ENCODE peak calls at places on chromosomes 11 and 22, in four cellular contexts. Z, K, X and B are unnamed samples.

GRCh38 chr11:65967329-65967934 is 5.9 kb downstream of the SART1 start:
- DNase-seq in Z (no peak), K (no peak), X (no peak), B (no peak)

GRCh38 chr11:93020248-93021088 is 51.0 kb downstream of the MTNR1B start:
- DNase-seq in Z (no peak), K (no peak), X (peak; percentile 98), B (no peak)

GRCh38 chr11:9982796-9983579 is 311.0 kb downstream of the SBF2 start:
- DNase-seq in Z (no peak), K (no peak), X (peak; percentile 43), B (no peak)

GRCh38 chr11:64633555-64634159 is 42.6 kb downstream of the SLC22A12 start:
- DNase-seq in Z (peak; percentile 48), K (no peak), X (no peak), B (no peak)

GRCh38 chr22:20088263-20088648 is 8.2 kb downstream of the DGCR8 start:
- DNase-seq in Z (no peak), K (no peak), X (no peak), B (no peak)

GRCh38 chr11:126122863-126123262 is 60.2 kb upstream of the CDON start:
- DNase-seq in Z (no peak), K (no peak), X (no peak), B (no peak)

GRCh38 chr11:92340839-92341238 is 116.2 kb downstream of the FAT3 start:
- DNase-seq in Z (no peak), K (no peak), X (peak; percentile 20), B (no peak)

GRCh38 chr11:9001736-9002135 is 2.1 kb downstream of the NRIP3 start:
- DNase-seq in Z (peak; percentile 41), K (peak; percentile 15), X (peak; percentile 87), B (peak; percentile 25)

GRCh38 chr22:43827336-43827735 is 15.2 kb upstream of the EFCAB6 start:
- DNase-seq in Z (no peak), K (no peak), X (no peak), B (no peak)

GRCh38 chr11:104705475-104706195 is 192.6 kb downstream of the CASP12 start:
- DNase-seq in Z (peak; percentile 91), K (peak; percentile 46), X (peak; percentile 8), B (peak; percentile 56)

GRCh38 chr11:102447193-102447592 is 5.4 kb downstream of the TMEM123 start:
- DNase-seq in Z (peak; percentile 47), K (no peak), X (no peak), B (no peak)

GRCh38 chr11:9574806-9575530 is 1.5 kb downstream of the WEE1 start:
- DNase-seq in Z (no peak), K (no peak), X (peak; percentile 86), B (no peak)

GRCh38 chr11:130533113-130533803 is 84.8 kb downstream of the ADAMTS15 start:
- DNase-seq in Z (no peak), K (no peak), X (no peak), B (no peak)

GRCh38 chr22:26555478-26555877 is 34.5 kb downstream of the TPST2 start:
- DNase-seq in Z (no peak), K (no peak), X (no peak), B (no peak)

GRCh38 chr22:25403752-25404471 is 160.6 kb upstream of the GRK3 start:
- DNase-seq in Z (no peak), K (no peak), X (peak; percentile 21), B (no peak)

GRCh38 chr11:293293-293851 is 4.4 kb downstream of the PGGHG start:
- DNase-seq in Z (no peak), K (no peak), X (no peak), B (no peak)

GRCh38 chr11:96324912-96325311 is 18.1 kb downstream of the MAML2 start:
- DNase-seq in Z (no peak), K (no peak), X (peak; percentile 55), B (no peak)

GRCh38 chr22:33000342-33001280 is 57.6 kb downstream of the SYN3 start:
- DNase-seq in Z (peak; percentile 27), K (peak; percentile 29), X (peak; percentile 44), B (peak; percentile 4)

GRCh38 chr11:60328460-60328859 is 1.4 kb downstream of the MS4A6E start:
- DNase-seq in Z (no peak), K (no peak), X (no peak), B (no peak)

GRCh38 chr11:118691926-118692830 is 12.7 kb upstream of the TREH start:
- DNase-seq in Z (peak; percentile 70), K (peak; percentile 44), X (peak; percentile 95), B (peak; percentile 72)

GRCh38 chr11:64238999-64239398 is 1.9 kb upstream of the FKBP2 start:
- DNase-seq in Z (no peak), K (no peak), X (no peak), B (no peak)

GRCh38 chr11:63699906-63700305 is 18.6 kb downstream of the RTN3 start:
- DNase-seq in Z (no peak), K (no peak), X (no peak), B (no peak)

GRCh38 chr11:73194593-73194992 is 23.5 kb upstream of the P2RY2 start:
- DNase-seq in Z (no peak), K (no peak), X (peak; percentile 87), B (no peak)